ENCODE peak calls at places on chromosomes 3 and 15, in seven cellular contexts. A is H9, C is mesendoderm, U is fibroblast of lung, T is IMR-90, F is H1, E is Karpas-422. Y is an unnamed sample.
A peak's percentile ranks its signal among the peaks of the same experiment; 100 is the strongest.

GRCh38 chr3:53846134-53846850 is at the start of the genes CHDH and IL17RB:
- DNase-seq in A (peak; percentile 77), C (peak; percentile 81), U (no peak), T (no peak), F (no peak), E (no peak), Y (peak; percentile 86)

GRCh38 chr15:49468440-49468839 is 45.4 kb downstream of the FGF7 start:
- DNase-seq in A (no peak), C (no peak), U (peak; percentile 35), T (peak; percentile 51), F (no peak), E (no peak), Y (no peak)

GRCh38 chr3:77240072-77240650 is 200.3 kb downstream of the ROBO2 start:
- DNase-seq in A (no peak), C (no peak), U (no peak), T (no peak), F (no peak), E (no peak), Y (no peak)

GRCh38 chr3:51283421-51283820 is 101.7 kb upstream of the MANF start:
- DNase-seq in A (no peak), C (no peak), U (no peak), T (peak; percentile 11), F (no peak), E (no peak), Y (no peak)

GRCh38 chr3:17972889-17973558 is 230.6 kb upstream of the TBC1D5 start:
- DNase-seq in A (no peak), C (no peak), U (no peak), T (no peak), F (no peak), E (no peak), Y (no peak)

GRCh38 chr3:72100626-72101187 is 315.8 kb upstream of the PROK2 start:
- DNase-seq in A (peak; percentile 79), C (peak; percentile 83), U (peak; percentile 82), T (peak; percentile 60), F (peak; percentile 89), E (peak; percentile 97), Y (peak; percentile 92)

GRCh38 chr3:58722526-58722925 is 56.0 kb upstream of the FAM3D start:
- DNase-seq in A (no peak), C (peak; percentile 6), U (peak; percentile 0), T (peak; percentile 1), F (no peak), E (no peak), Y (no peak)

GRCh38 chr3:19945405-19946290 is 1.2 kb upstream of the RAB5A start:
- DNase-seq in A (no peak), C (no peak), U (peak; percentile 10), T (no peak), F (no peak), E (no peak), Y (no peak)

GRCh38 chr3:42216302-42216701 is 49.7 kb downstream of the CCK start:
- DNase-seq in A (no peak), C (no peak), U (no peak), T (no peak), F (no peak), E (no peak), Y (no peak)
- H3K4me1 ChIP-seq in A (no peaks in the 10 kb centered on the region), C (no peaks in the 10 kb centered on the region), U (peaks cover 6% of the 10 kb centered on the region), T (peaks cover 5% of the 10 kb centered on the region), F (no peaks in the 10 kb centered on the region), E (peaks cover 13% of the 10 kb centered on the region), Y (no peaks in the 10 kb centered on the region)

GRCh38 chr3:126987129-126987528 is 4.2 kb downstream of the PLXNA1 start:
- DNase-seq in A (no peak), C (no peak), U (no peak), T (no peak), F (no peak), E (no peak), Y (no peak)
- H3K9ac ChIP-seq in A (no peak overlapping the region), C (no peak overlapping the region), U (no peak overlapping the region), T (no peak overlapping the region), F (no peak overlapping the region), E (no peak overlapping the region), Y (no peak overlapping the region)

GRCh38 chr3:34159613-34160420 is 361.4 kb downstream of the PDCD6IP start:
- DNase-seq in A (no peak), C (no peak), U (no peak), T (no peak), F (no peak), E (no peak), Y (no peak)
- H3K27ac ChIP-seq in A (no peak overlapping the region), C (no peak overlapping the region), U (no peak overlapping the region), T (no peak overlapping the region), F (no peak overlapping the region), E (no peak overlapping the region), Y (no peak overlapping the region)

DNA sequence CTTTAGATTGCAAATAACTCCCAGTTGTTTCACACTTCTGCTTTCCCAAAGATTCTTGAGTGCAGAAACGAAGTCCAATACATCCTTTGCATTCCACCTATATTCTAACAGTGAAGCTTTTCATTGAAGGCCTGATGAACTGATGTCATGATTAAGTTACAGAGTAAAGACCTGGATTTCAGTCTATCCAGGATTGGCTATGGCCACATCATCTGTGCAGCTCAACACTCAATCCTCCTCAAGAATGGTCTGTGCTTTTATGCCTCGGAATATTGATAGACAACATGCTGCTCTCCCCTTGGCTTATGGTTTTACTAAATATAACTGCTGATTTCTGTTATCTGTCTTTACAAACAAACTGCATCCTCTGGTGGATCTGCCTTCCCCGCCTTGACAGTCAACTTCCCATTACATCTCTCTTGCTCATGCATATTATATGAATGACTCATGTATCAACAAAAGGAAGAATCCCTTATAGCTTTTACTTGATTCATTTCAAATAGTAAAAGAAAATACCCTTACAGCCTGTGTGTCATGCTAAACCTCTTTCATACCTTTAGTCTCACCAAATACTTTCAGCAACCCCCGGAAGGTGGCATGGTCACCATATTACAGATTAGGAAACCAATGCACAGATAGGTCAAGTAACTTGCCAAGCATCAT is 59.5 kb downstream of the SCN11A start:
- DNase-seq in A (no peak), C (peak; percentile 30), U (peak; percentile 59), T (peak; percentile 91), F (no peak), E (no peak), Y (no peak)
- H3K4me1 ChIP-seq in A (peaks cover 3% of the 10 kb centered on the region), C (no peaks in the 10 kb centered on the region), U (peaks cover 7% of the 10 kb centered on the region), T (peaks cover 22% of the 10 kb centered on the region), F (peaks cover 3% of the 10 kb centered on the region), E (no peaks in the 10 kb centered on the region), Y (no peaks in the 10 kb centered on the region)

DNA sequence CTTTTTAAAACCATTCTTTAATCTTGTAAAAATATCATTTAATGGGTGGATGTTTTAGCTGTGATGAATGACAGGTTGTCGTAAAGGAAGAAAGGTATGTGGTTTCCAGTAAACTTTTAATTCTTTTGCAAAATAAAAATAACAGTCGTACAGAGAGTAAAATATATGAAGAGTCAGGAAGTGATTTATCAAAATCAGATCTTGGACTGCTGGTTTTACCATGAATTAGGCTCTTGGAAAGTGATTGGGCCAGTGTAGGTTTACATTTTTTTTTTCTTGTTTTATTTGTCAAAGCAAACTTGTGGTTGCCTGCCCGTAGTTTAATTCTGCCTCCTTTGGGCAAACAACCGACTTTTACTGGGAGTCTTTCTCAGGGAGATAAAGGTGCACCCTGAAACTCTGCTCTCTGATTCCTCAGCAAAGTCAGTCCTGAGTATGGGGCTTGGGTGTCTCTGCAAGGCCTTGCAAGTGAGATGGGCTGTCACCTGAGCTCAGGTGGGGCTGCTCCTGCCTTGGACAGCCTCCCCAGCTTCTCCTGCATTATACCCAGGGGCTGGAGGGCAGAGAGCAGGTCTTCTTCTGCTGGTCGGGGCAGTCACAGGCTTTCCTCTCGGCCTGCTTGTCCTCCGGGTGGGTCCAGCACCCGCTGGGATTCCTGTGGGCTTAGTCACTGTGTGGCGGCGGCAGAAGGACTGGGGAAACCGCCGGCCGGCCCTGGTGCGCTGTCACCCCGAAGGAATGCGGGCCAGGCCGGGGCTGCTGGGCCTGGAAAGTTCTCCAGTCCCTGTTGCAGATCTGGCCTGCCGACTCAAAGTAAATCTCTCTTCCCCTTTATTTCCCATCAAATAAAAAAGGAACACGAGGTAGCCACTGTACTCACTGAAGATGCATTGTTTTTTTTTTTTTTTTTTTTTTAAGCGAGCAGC is 79.0 kb downstream of the IGF1R start:
- DNase-seq in A (peak; percentile 88), C (peak; percentile 98), U (peak; percentile 91), T (peak; percentile 93), F (peak; percentile 73), E (no peak), Y (peak; percentile 97)
- H3K9ac ChIP-seq in A (no peak overlapping the region), C (peak overlapping the region; percentile 42), U (peak overlapping the region; percentile 23), T (peak overlapping the region; percentile 65), F (no peak overlapping the region), E (no peak overlapping the region), Y (no peak overlapping the region)

GRCh38 chr3:55485208-55485791 is 1.8 kb downstream of the WNT5A start:
- DNase-seq in A (peak; percentile 88), C (peak; percentile 95), U (peak; percentile 89), T (peak; percentile 88), F (peak; percentile 89), E (peak; percentile 95), Y (peak; percentile 92)
- H3K27ac ChIP-seq in A (no peak overlapping the region), C (peak overlapping the region; percentile 74), U (peak overlapping the region; percentile 89), T (peak overlapping the region; percentile 98), F (no peak overlapping the region), E (peak overlapping the region; percentile 97), Y (peak overlapping the region; percentile 59)

GRCh38 chr3:183862610-183863009 is 22.1 kb downstream of the PARL start:
- DNase-seq in A (no peak), C (no peak), U (no peak), T (no peak), F (no peak), E (no peak), Y (no peak)

GRCh38 chr3:183857863-183858262 is 26.8 kb downstream of the PARL start:
- DNase-seq in A (no peak), C (no peak), U (no peak), T (no peak), F (no peak), E (no peak), Y (no peak)
- H3K4me1 ChIP-seq in A (no peaks in the 10 kb centered on the region), C (no peaks in the 10 kb centered on the region), U (no peaks in the 10 kb centered on the region), T (no peaks in the 10 kb centered on the region), F (no peaks in the 10 kb centered on the region), E (no peaks in the 10 kb centered on the region), Y (no peaks in the 10 kb centered on the region)

GRCh38 chr15:52790166-52790708 is at the start of gene ONECUT1:
- DNase-seq in A (peak; percentile 82), C (peak; percentile 72), U (peak; percentile 26), T (peak; percentile 2), F (peak; percentile 87), E (peak; percentile 86), Y (peak; percentile 75)

GRCh38 chr15:52788099-52788986 is 1.8 kb downstream of the ONECUT1 start:
- DNase-seq in A (peak; percentile 46), C (peak; percentile 46), U (no peak), T (no peak), F (peak; percentile 68), E (no peak), Y (peak; percentile 61)

GRCh38 chr15:52790941-52791751 is 1.0 kb upstream of the ONECUT1 start:
- DNase-seq in A (peak; percentile 66), C (peak; percentile 66), U (no peak), T (peak; percentile 7), F (peak; percentile 72), E (no peak), Y (peak; percentile 75)

GRCh38 chr15:52789008-52789600 is 1.0 kb downstream of the ONECUT1 start:
- DNase-seq in A (no peak), C (no peak), U (no peak), T (no peak), F (peak; percentile 55), E (no peak), Y (peak; percentile 70)

DNA sequence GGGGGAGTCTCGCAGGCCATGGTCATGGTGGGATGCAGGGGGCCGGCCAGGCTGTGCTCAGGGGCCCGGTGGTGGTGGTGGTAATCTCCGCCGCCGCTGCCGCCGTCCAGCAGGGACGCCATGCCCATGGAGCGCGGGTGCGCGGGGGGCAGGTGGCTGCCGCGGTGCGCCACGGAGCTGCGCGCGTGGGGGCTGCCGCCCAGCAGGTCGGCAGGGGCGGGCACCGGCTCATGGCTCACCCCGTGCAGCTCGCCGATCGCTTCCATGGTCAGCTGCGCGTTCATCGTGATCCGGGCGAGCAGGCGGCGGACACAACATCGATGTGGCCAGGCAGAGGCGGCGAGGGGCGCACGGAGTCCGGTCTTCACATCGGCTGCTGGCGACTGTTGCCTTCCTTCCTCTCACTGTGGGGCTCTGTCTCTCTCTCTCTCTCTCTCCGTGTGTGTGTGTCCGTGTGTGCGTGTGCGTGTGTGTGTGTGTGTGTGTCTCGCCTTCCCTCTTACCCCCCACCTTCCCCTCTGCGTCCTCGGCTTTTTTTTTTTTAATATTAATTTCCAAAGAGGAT is 453 bp downstream of the ONECUT1 start:
- DNase-seq in A (no peak), C (peak; percentile 42), U (no peak), T (peak; percentile 10), F (peak; percentile 67), E (peak; percentile 51), Y (peak; percentile 72)
- H3K9ac ChIP-seq in A (no peak overlapping the region), C (peak overlapping the region; percentile 54), U (no peak overlapping the region), T (no peak overlapping the region), F (no peak overlapping the region), E (peak overlapping the region; percentile 80), Y (no peak overlapping the region)